ENCODE peak calls at places on chromosomes 5 and 9, in nine cellular contexts. T is activated gamma-delta T cell treated with anti-CD3 and anti-CD28 coated beads, Interleukin-2, amount 50 U/mL, for 16 hours; V is heart left ventricle; U is astrocyte of the spinal cord; Z is NT2/D1; P is M059J; A is T-helper 9 cell; B is stimulated activated CD8-positive, alpha-beta memory T cell treated with anti-CD3 and anti-CD28 coated beads, Interleukin-15, amount 100 ng/mL, for 48 hours; W is SW480. C is an unnamed sample.

GRCh38 chr5:4295663-4296339 is 700.2 kb downstream of the IRX1 start:
- DNase-seq in T (no peak), V (no peak), U (no peak), Z (peak; percentile 25), P (no peak), A (no peak), B (no peak), W (peak; percentile 38), C (peak; percentile 79)

GRCh38 chr5:175733017-175733416 is 75.1 kb downstream of the HRH2 start:
- DNase-seq in T (no peak), V (no peak), U (no peak), Z (no peak), P (no peak), A (no peak), B (no peak), W (no peak), C (peak; percentile 67)

GRCh38 chr5:176628406-176629228 is 1.7 kb downstream of the SNCB start:
- DNase-seq in T (no peak), V (no peak), U (no peak), Z (no peak), P (no peak), A (no peak), B (no peak), W (no peak), C (no peak)

GRCh38 chr9:16132513-16132912 is 579.7 kb downstream of the CCDC171 start:
- DNase-seq in T (no peak), V (no peak), U (no peak), Z (no peak), P (no peak), A (no peak), B (no peak), W (no peak), C (no peak)

GRCh38 chr5:41539454-41539853 is 29.1 kb upstream of the PLCXD3 start:
- DNase-seq in T (no peak), V (no peak), U (no peak), Z (no peak), P (no peak), A (no peak), B (no peak), W (no peak), C (no peak)

GRCh38 chr5:107719207-107719606 is 48.5 kb upstream of the EFNA5 start:
- DNase-seq in T (no peak), V (no peak), U (no peak), Z (no peak), P (no peak), A (no peak), B (no peak), W (no peak), C (no peak)

GRCh38 chr5:134427540-134428041 is 15.9 kb upstream of the CDKN2AIPNL start:
- DNase-seq in T (no peak), V (no peak), U (no peak), Z (peak; percentile 87), P (no peak), A (no peak), B (no peak), W (no peak), C (no peak)

GRCh38 chr5:61620660-61621650 is 288.9 kb downstream of the ZSWIM6 start:
- DNase-seq in T (no peak), V (peak; percentile 28), U (no peak), Z (no peak), P (peak; percentile 51), A (no peak), B (no peak), W (no peak), C (no peak)

GRCh38 chr5:13580058-13580457 is 364.4 kb downstream of the DNAH5 start:
- DNase-seq in T (no peak), V (no peak), U (no peak), Z (no peak), P (no peak), A (no peak), B (no peak), W (no peak), C (no peak)

GRCh38 chr5:73623060-73623459 is 2.9 kb upstream of the ARHGEF28 start:
- DNase-seq in T (no peak), V (no peak), U (no peak), Z (no peak), P (no peak), A (no peak), B (no peak), W (no peak), C (no peak)

GRCh38 chr5:83776437-83777031 is 55.9 kb upstream of the HAPLN1 start:
- DNase-seq in T (no peak), V (no peak), U (no peak), Z (no peak), P (no peak), A (no peak), B (no peak), W (no peak), C (no peak)

C was measured in WERI-Rb-1.